ENCODE peak calls at places on chromosomes 16 and 17, in seven cellular contexts. W, J, Q, I, O, Z and C are unnamed samples.

GRCh38 chr17:81578561-81579225 is 26.5 kb upstream of the FAAP100 start:
- DNase-seq in W (no peak), J (no peak), Q (no peak), I (no peak), O (no peak), Z (no peak), C (no peak)

GRCh38 chr17:8189041-8189710 is 804 bp downstream of the BORCS6 start:
- DNase-seq in W (peak), J (no peak), Q (peak), I (no peak), O (no peak), Z (no peak), C (peak)

GRCh38 chr17:39195568-39196160 is 1.8 kb downstream of the CACNB1 start:
- DNase-seq in W (no peak), J (peak), Q (no peak), I (peak), O (no peak), Z (no peak), C (no peak)

GRCh38 chr17:80449194-80449929 is 27.0 kb downstream of the NPTX1 start:
- DNase-seq in W (no peak), J (no peak), Q (no peak), I (no peak), O (no peak), Z (no peak), C (no peak)

GRCh38 chr17:36602924-36603384 is 1.6 kb downstream of the MRM1 start:
- DNase-seq in W (peak), J (peak), Q (peak), I (peak), O (peak), Z (no peak), C (peak)

GRCh38 chr17:72691601-72692000 is 400.9 kb downstream of the SLC39A11 start:
- DNase-seq in W (peak), J (peak), Q (no peak), I (no peak), O (no peak), Z (peak), C (peak)

GRCh38 chr17:10217916-10218315 is 19.5 kb upstream of the GAS7 start:
- DNase-seq in W (no peak), J (no peak), Q (peak), I (no peak), O (peak), Z (no peak), C (no peak)

GRCh38 chr16:68233085-68233834 is 2.7 kb downstream of the ESRP2 start:
- DNase-seq in W (no peak), J (no peak), Q (no peak), I (no peak), O (no peak), Z (no peak), C (no peak)

GRCh38 chr17:27481327-27481726 is 25.1 kb downstream of the KSR1 start:
- DNase-seq in W (no peak), J (no peak), Q (no peak), I (no peak), O (no peak), Z (no peak), C (no peak)

GRCh38 chr16:26525856-26526255 is 540.9 kb upstream of the C16orf82 start:
- DNase-seq in W (no peak), J (no peak), Q (no peak), I (no peak), O (no peak), Z (no peak), C (no peak)

GRCh38 chr16:80518436-80518835 is 22.4 kb upstream of the DYNLRB2 start:
- DNase-seq in W (peak), J (no peak), Q (peak), I (peak), O (no peak), Z (no peak), C (no peak)

GRCh38 chr17:41655611-41656111 is 31.3 kb upstream of the KRT17 start:
- DNase-seq in W (no peak), J (no peak), Q (no peak), I (no peak), O (no peak), Z (no peak), C (no peak)

GRCh38 chr17:73625006-73625405 is 19.2 kb downstream of the SDK2 start:
- DNase-seq in W (no peak), J (no peak), Q (no peak), I (no peak), O (no peak), Z (no peak), C (no peak)

GRCh38 chr17:19018600-19018950 is 14.0 kb upstream of the FAM83G start:
- DNase-seq in W (no peak), J (no peak), Q (no peak), I (no peak), O (no peak), Z (no peak), C (no peak)

GRCh38 chr16:28951410-28951943 is 740 bp downstream of the NFATC2IP start:
- DNase-seq in W (no peak), J (no peak), Q (no peak), I (peak), O (no peak), Z (no peak), C (no peak)

GRCh38 chr17:64471440-64471839 is 22.5 kb downstream of the MILR1 start:
- DNase-seq in W (no peak), J (no peak), Q (no peak), I (no peak), O (no peak), Z (no peak), C (no peak)

GRCh38 chr17:42107597-42108576 is 4.6 kb downstream of the DHX58 start:
- DNase-seq in W (no peak), J (peak), Q (peak), I (peak), O (peak), Z (no peak), C (peak)

GRCh38 chr17:32259596-32259995 is 6.0 kb upstream of the RHBDL3 start:
- DNase-seq in W (peak), J (peak), Q (peak), I (no peak), O (peak), Z (peak), C (peak)

GRCh38 chr17:66304304-66305174 is 2.1 kb downstream of the PRKCA start:
- DNase-seq in W (peak), J (peak), Q (peak), I (no peak), O (peak), Z (no peak), C (no peak)
- TF ChIP-seq CTCF in W (no peak), J (no peak), Q (peak), I (no peak), O (no peak), Z (peak), C (peak)

GRCh38 chr17:16623282-16623681 is 30.4 kb downstream of the ZNF624 start:
- DNase-seq in W (no peak), J (no peak), Q (no peak), I (no peak), O (no peak), Z (no peak), C (no peak)
- TF ChIP-seq CTCF in W (no peak), J (no peak), Q (no peak), I (no peak), O (no peak), Z (no peak), C (no peak)

GRCh38 chr16:63287411-63287810 is 1251.2 kb upstream of the CDH8 start:
- DNase-seq in W (no peak), J (no peak), Q (no peak), I (no peak), O (no peak), Z (no peak), C (no peak)

GRCh38 chr16:63292036-63292435 is 1255.8 kb upstream of the CDH8 start:
- DNase-seq in W (no peak), J (no peak), Q (no peak), I (no peak), O (no peak), Z (no peak), C (no peak)

GRCh38 chr16:63289834-63290460 is 1253.7 kb upstream of the CDH8 start:
- DNase-seq in W (peak), J (no peak), Q (peak), I (peak), O (peak), Z (no peak), C (no peak)
- TF ChIP-seq CTCF in W (peak), J (peak), Q (peak), I (peak), O (peak), Z (peak), C (peak)

DNA sequence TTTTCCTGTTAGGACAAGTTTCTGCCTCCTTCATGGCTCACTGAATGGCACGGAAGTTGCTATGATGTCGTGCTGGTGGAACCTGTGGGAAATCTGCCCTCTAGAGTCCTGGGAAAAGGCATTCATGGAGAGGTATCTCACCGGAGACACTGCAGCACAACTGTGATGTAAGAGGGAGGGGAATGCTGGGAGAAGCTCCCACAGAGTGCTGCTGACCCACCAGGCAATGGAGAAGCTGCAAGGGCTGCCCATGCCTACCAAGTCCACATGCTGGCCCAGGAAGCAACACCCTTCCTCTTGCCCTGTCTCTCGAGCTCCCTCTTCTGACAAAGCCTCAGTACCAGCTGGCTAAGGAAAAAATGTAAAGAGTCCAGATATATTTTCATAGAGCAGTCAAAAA is 45.2 kb upstream of the SLC5A11 start:
- DNase-seq in W (peak), J (peak), Q (peak), I (no peak), O (peak), Z (no peak), C (peak)
- TF ChIP-seq CTCF in W (peak), J (no peak), Q (peak), I (peak), O (peak), Z (no peak), C (peak)

DNA sequence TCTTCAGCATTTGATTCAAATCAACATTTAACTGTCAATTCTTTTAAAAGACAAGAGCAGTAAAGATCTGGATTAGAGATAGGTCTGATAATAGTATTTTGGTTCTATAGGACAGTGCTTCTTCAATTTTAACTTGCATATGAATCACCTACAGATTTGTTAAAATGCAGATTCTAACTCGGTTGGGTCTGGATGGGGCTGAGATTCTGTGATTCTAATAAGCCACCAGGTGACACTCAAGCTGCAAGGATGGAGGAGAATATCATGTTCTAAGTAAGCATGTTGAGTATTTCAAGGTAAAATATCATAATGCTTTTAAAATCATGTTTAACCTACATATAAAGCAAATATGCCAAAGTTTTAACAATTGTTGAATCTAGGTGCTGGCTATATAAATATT is 15.8 kb downstream of the TSPOAP1 start:
- DNase-seq in W (no peak), J (no peak), Q (no peak), I (no peak), O (no peak), Z (no peak), C (no peak)
- TF ChIP-seq CTCF in W (no peak), J (no peak), Q (peak), I (no peak), O (no peak), Z (no peak), C (no peak)

DNA sequence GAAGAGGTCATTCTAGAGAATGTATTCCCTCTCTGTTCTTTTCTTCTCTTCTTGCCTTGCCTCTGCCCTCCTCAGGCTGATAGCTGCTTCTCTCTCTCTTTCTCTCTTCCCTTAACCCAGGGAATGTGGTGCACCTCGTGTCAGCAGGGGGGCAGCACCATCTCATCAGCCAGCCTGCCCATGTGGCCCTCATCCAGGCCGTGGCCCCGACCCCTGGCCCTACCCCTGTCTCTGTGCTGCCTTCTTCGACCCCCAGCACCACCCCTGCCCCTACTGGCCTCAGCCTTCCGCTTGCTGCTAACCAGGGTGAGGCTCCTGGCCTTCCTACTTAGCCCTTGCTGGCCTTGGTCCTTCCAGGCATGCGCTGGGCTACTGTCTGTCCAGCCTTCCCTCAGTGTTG is 23.5 kb downstream of the SRCAP start:
- DNase-seq in W (no peak), J (no peak), Q (no peak), I (no peak), O (no peak), Z (no peak), C (no peak)
- TF ChIP-seq CTCF in W (no peak), J (no peak), Q (no peak), I (peak), O (no peak), Z (no peak), C (peak)